ENCODE peak calls at places on chromosome 6, in ten cellular contexts. M is activated naive CD4-positive, alpha-beta T cell; N is SJSA1; J is NCI-H1092 treated with DMSO at 0.1 percent for 48 hours; H is GM23248; Y is activated gamma-delta T cell treated with Interleukin-2 at 50 U/mL for 16 hours; L is ELF-1; D is NCI-H1105; B is heart left ventricle; U is GDM1. T is an unnamed sample.

GRCh38 chr6:166305562-166306117 is 2.6 kb downstream of the PRR18 start:
- DNase-seq in N (no peak), D (no peak), Y (no peak), J (no peak), H (no peak), L (no peak), M (no peak), B (no peak), U (no peak), T (no peak)

GRCh38 chr6:12504325-12504966 is 212.1 kb upstream of the PHACTR1 start:
- DNase-seq in D (no peak), Y (no peak), B (no peak), N (no peak), J (no peak), H (peak; percentile 50), L (no peak), U (peak; percentile 32), M (no peak), T (peak; percentile 39)

GRCh38 chr6:66226099-66226498 is 519.1 kb upstream of the EYS start:
- DNase-seq in H (peak; percentile 2), N (no peak), B (no peak), M (no peak), U (no peak), D (peak; percentile 90), Y (no peak), J (peak; percentile 7), L (no peak), T (no peak)

GRCh38 chr6:9126845-9127560 is 691.7 kb upstream of the SLC35B3 start:
- DNase-seq in N (peak; percentile 66), B (no peak), M (no peak), D (no peak), U (no peak), H (peak; percentile 38), L (no peak), Y (no peak), J (no peak), T (peak; percentile 88)

GRCh38 chr6:118542184-118542952 is 5.7 kb upstream of the PLN start:
- DNase-seq in B (no peak), D (no peak), N (peak; percentile 31), M (no peak), U (no peak), H (peak; percentile 95), L (peak; percentile 9), Y (no peak), J (no peak), T (peak; percentile 4)

GRCh38 chr6:28383235-28384142 is 16.1 kb downstream of the ZSCAN12 start:
- DNase-seq in J (peak; percentile 62), L (peak; percentile 95), B (peak; percentile 83), M (no peak), Y (peak; percentile 23), N (no peak), D (no peak), H (peak; percentile 83), U (no peak), T (peak; percentile 88)

GRCh38 chr6:16409531-16410441 is 171.4 kb downstream of the GMPR start:
- DNase-seq in J (peak; percentile 0), B (peak; percentile 57), Y (peak; percentile 28), H (peak; percentile 87), N (peak; percentile 47), U (peak; percentile 4), M (no peak), D (no peak), L (peak; percentile 67), T (peak; percentile 63)

GRCh38 chr6:30441171-30441570 is 48.1 kb upstream of the HLA-E start:
- DNase-seq in H (no peak), Y (no peak), N (no peak), U (no peak), D (no peak), L (no peak), B (no peak), M (no peak), J (no peak), T (no peak)

GRCh38 chr6:49087372-49087771 is 375.7 kb downstream of the MMUT start:
- DNase-seq in N (no peak), H (no peak), Y (no peak), D (no peak), J (no peak), U (no peak), B (no peak), L (no peak), M (no peak), T (no peak)

GRCh38 chr6:145772846-145773245 is 37.5 kb upstream of the EPM2A start:
- DNase-seq in B (no peak), L (no peak), H (no peak), U (no peak), J (no peak), Y (no peak), M (no peak), D (no peak), N (no peak), T (no peak)

GRCh38 chr6:169921853-169922779 is 170.7 kb downstream of the ERMARD start:
- DNase-seq in U (no peak), Y (peak; percentile 26), L (no peak), M (no peak), B (no peak), J (no peak), D (no peak), H (no peak), N (no peak), T (no peak)

GRCh38 chr6:33288141-33288941 is 698 bp downstream of the WDR46 start:
- DNase-seq in N (no peak), J (no peak), H (peak; percentile 48), U (no peak), L (no peak), M (no peak), Y (no peak), B (no peak), D (no peak), T (no peak)